ENCODE peak calls at places on chromosomes 7 and 10, in six cellular contexts. N is transverse colon; Z is CD4-positive, CD25-positive, alpha-beta regulatory T cell; B is ovary; U is CD8-positive, alpha-beta T cell; C is Karpas-422. Q is an unnamed sample.
A peak's percentile ranks its signal among the peaks of the same experiment; 100 is the strongest.

GRCh38 chr10:6607187-6607586 is 27.1 kb upstream of the PRKCQ start:
- DNase-seq in N (no peak), C (no peak), Z (peak; percentile 55), U (no peak), B (no peak), Q (no peak)

GRCh38 chr7:139853576-139854511 is 24.8 kb downstream of the TBXAS1 start:
- DNase-seq in Z (no peak), U (no peak), B (no peak), C (no peak), N (peak; percentile 44), Q (peak; percentile 39)

GRCh38 chr7:33886100-33886623 is 19.2 kb upstream of the BMPER start:
- DNase-seq in B (no peak), C (no peak), N (no peak), Z (no peak), U (no peak), Q (peak; percentile 70)

GRCh38 chr10:124386186-124387077 is 32.3 kb downstream of the OAT start:
- DNase-seq in U (no peak), C (no peak), N (no peak), Z (no peak), B (no peak), Q (no peak)

GRCh38 chr7:138999414-138999813 is 18.2 kb upstream of the KIAA1549 start:
- DNase-seq in C (no peak), U (no peak), B (no peak), N (no peak), Z (no peak), Q (no peak)

GRCh38 chr7:36037121-36037662 is 115.9 kb upstream of the EEPD1 start:
- DNase-seq in N (peak; percentile 37), U (no peak), Z (no peak), C (no peak), B (no peak), Q (peak; percentile 13)

GRCh38 chr7:84364708-84365107 is 170.1 kb upstream of the SEMA3A start:
- DNase-seq in Z (no peak), B (no peak), N (no peak), U (no peak), C (no peak), Q (peak; percentile 64)

GRCh38 chr10:88322336-88323063 is 260.6 kb downstream of the RNLS start:
- DNase-seq in Z (no peak), C (peak; percentile 64), B (no peak), U (no peak), N (no peak), Q (no peak)

GRCh38 chr10:58615237-58615935 is 102.7 kb downstream of the BICC1 start:
- DNase-seq in U (no peak), N (no peak), B (no peak), Z (no peak), C (no peak), Q (no peak)

GRCh38 chr10:80268266-80268665 is 21.2 kb downstream of the MAT1A start:
- DNase-seq in C (no peak), Z (no peak), N (no peak), U (no peak), B (no peak), Q (no peak)

GRCh38 chr7:26309089-26309488 is 17.4 kb downstream of the SNX10 start:
- DNase-seq in U (no peak), Z (no peak), N (no peak), B (no peak), C (no peak), Q (no peak)

GRCh38 chr10:31618541-31619291 is 299.7 kb downstream of the ZEB1 start:
- DNase-seq in B (no peak), N (no peak), Z (no peak), U (no peak), C (no peak), Q (no peak)

GRCh38 chr7:36775673-36776072 is 51.4 kb upstream of the AOAH start:
- DNase-seq in N (no peak), B (no peak), Z (no peak), C (no peak), U (no peak), Q (no peak)

GRCh38 chr10:16953270-16953669 is 136.0 kb upstream of the RSU1 start:
- DNase-seq in U (no peak), Z (no peak), B (no peak), C (no peak), N (no peak), Q (no peak)

GRCh38 chr10:119896061-119896655 is 3.6 kb downstream of the SEC23IP start:
- DNase-seq in C (no peak), B (no peak), U (no peak), Z (no peak), N (no peak), Q (no peak)

GRCh38 chr7:29976673-29977072 is 12.9 kb downstream of the SCRN1 start:
- DNase-seq in B (peak; percentile 24), U (no peak), N (no peak), C (no peak), Z (no peak), Q (no peak)

GRCh38 chr10:55163388-55163972 is 362.4 kb upstream of the PCDH15 start:
- DNase-seq in C (no peak), B (no peak), Z (no peak), U (no peak), N (no peak), Q (no peak)

GRCh38 chr7:127250312-127251047 is 2.3 kb downstream of the GRM8 start:
- DNase-seq in U (no peak), C (no peak), N (no peak), Z (no peak), B (no peak), Q (no peak)

GRCh38 chr10:77358666-77359065 is 278.9 kb downstream of the KCNMA1 start:
- DNase-seq in U (no peak), B (no peak), Z (no peak), C (no peak), N (no peak), Q (no peak)
- H3K27ac ChIP-seq in U (no peak overlapping the region), B (no peak overlapping the region), Z (no peak overlapping the region), C (no peak overlapping the region), N (peak overlapping the region; percentile 28), Q (peak overlapping the region; percentile 86)

GRCh38 chr10:97075421-97075820 is 110.3 kb downstream of the SLIT1 start:
- DNase-seq in N (no peak), C (no peak), Z (no peak), U (no peak), B (no peak), Q (no peak)
- H3K27me3 ChIP-seq in N (peaks cover 40% of the 10 kb centered on the region), C (no peaks in the 10 kb centered on the region), Z (peaks cover 7% of the 10 kb centered on the region), U (no peaks in the 10 kb centered on the region), B (no peaks in the 10 kb centered on the region), Q (peaks cover 22% of the 10 kb centered on the region)

DNA sequence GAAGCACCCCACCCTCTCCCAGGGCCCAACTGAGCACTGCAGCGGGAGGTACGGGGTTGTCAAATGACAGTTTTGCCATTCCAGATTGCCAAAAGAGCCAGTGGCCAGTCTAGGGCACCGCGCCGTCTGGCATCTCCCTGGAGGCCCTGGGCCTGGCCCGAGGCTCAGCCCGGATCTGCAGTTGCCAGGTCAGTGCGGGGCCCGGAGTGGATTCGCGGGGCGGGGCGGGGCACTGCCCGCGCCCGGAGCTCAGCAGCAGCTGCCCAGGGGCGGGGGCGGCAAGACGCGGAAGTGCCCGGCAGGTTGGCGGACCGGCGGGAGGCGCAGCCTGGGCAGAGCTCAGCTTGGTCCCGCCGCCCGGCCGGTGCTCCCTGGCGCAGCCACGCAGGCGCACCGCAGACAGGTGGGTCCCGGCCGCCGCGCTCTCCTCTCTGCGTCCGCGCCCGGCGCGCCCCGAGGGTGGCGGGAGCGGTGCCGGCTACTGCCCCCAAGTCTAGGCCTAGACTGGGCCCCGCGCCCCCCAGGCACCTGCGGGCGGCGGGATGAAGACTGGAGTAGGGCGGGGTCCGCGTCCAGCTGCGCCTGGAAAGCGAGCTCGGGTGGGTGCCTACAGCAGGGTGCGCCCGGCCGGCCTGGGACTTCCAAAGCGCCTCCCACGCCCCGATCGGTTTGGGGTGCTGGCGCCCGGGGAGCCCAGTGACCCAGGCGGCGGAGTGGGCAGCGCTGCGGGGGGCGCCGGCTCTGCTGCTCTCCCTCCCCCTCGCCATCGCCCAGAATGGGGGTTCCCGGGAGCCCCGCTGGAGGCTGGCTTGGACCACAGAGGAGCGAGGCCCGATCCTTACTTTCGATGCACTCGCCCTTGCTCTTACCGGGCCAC is at the start of gene IRF5:
- DNase-seq in U (no peak), Z (peak; percentile 34), N (peak; percentile 81), B (no peak), C (peak; percentile 57), Q (peak; percentile 40)
- H3K27ac ChIP-seq in U (no peak within 1 kb of the TSS), Z (peak within 1 kb of the TSS; percentile 74), N (peak within 1 kb of the TSS; percentile 67), B (no peak within 1 kb of the TSS), C (no peak within 1 kb of the TSS), Q (no peak within 1 kb of the TSS)

DNA sequence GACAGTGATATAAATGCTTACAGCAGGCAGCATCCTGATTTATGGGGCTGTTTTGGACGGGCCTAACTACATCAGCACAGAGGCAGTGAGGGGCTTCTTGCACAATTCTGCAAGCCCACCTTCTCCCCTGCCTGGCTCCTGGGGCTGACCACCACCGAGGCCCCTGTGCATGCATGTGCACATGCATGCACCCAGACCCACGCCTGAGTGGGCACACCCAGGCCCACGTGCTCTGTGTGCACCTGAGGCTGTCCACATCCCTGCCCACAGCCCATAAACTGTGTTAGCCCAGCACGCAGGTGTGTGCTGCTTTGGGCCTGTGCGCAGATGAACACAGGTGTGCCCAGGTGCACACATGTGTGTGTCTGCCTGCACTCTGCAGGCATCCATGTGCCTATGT is 40.0 kb downstream of the ZMIZ1 start:
- DNase-seq in Z (no peak), N (no peak), U (no peak), B (no peak), C (no peak), Q (no peak)
- H3K27me3 ChIP-seq in Z (no peaks in the 10 kb centered on the region), N (no peaks in the 10 kb centered on the region), U (no peaks in the 10 kb centered on the region), B (no peaks in the 10 kb centered on the region), C (no peaks in the 10 kb centered on the region), Q (no peaks in the 10 kb centered on the region)

DNA sequence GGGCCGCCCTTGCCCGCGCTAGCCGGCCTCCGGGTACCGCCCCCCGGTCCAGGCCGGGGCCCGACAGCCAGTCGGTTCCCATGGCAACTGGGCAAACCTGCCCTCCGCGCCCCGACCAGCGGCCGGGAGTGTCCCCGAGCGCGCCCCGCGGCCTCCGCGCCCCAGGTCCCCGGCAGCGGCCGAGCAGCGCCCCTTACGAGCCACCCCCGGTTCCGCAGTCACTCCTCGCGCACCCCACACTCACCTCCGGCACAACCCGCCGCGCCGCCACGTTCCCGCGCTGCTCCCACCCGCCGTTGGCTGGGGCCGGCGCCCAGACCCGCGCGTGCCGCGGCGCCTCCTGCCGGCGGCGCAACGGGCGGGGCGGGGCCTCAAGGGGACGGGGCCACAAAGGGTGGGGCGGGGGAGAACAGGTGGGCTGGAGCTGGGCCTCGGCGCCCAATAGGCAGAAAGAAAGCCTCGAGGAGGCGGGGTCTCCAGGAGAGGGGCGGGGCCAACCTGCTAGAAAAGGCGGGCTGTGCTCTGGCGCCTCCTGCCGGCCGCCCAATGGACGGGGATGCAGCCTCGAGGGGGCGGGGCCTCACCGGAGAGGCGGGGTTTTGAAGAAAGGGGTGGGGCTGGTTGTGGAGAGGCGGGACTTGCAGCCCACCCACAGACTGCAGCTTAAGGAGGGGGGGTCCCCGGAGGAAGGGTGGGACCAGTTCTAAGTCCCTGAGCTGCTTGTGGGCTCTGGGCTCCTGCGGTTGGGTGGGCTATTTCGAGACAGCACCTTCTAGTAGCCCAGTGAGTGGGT is at the start of gene RADIL:
- DNase-seq in C (no peak), N (peak; percentile 82), U (peak; percentile 79), B (peak; percentile 93), Z (peak; percentile 78), Q (peak; percentile 62)
- H3K27ac ChIP-seq in C (no peak within 1 kb of the TSS), N (peak within 1 kb of the TSS; percentile 68), U (no peak within 1 kb of the TSS), B (no peak within 1 kb of the TSS), Z (no peak within 1 kb of the TSS), Q (no peak within 1 kb of the TSS)